ENCODE peak calls at places on chromosomes 4 and X, in seven cellular contexts. One of them, this sample, is unnamed.

GRCh38 chr4:71538528-71538927 is 199.7 kb downstream of the SLC4A4 start:
- DNase-seq in upper lobe of right lung: no peak
- DNase-seq in islet precursor cell: no peak
- DNase-seq in AG08396: no peak
- DNase-seq in RCC 7860: no peak
- DNase-seq in NCI-H774: no peak
- DNase-seq in brain microvascular endothelial cell: no peak
- DNase-seq in this sample: no peak

GRCh38 chrX:119753639-119754257 is 4.6 kb upstream of the SOWAHD start:
- DNase-seq in NCI-H774: peak
- DNase-seq in RCC 7860: peak
- DNase-seq in AG08396: no peak
- DNase-seq in brain microvascular endothelial cell: peak
- DNase-seq in upper lobe of right lung: no peak
- DNase-seq in islet precursor cell: no peak
- DNase-seq in this sample: peak

GRCh38 chr4:116501954-116502353 is 583.4 kb downstream of the TRAM1L1 start:
- DNase-seq in AG08396: no peak
- DNase-seq in upper lobe of right lung: no peak
- DNase-seq in brain microvascular endothelial cell: no peak
- DNase-seq in NCI-H774: no peak
- DNase-seq in RCC 7860: no peak
- DNase-seq in islet precursor cell: peak
- DNase-seq in this sample: no peak

GRCh38 chr4:183861426-183861825 is 43.7 kb upstream of the STOX2 start:
- DNase-seq in brain microvascular endothelial cell: no peak
- DNase-seq in NCI-H774: no peak
- DNase-seq in islet precursor cell: no peak
- DNase-seq in upper lobe of right lung: no peak
- DNase-seq in AG08396: no peak
- DNase-seq in RCC 7860: no peak
- DNase-seq in this sample: no peak

GRCh38 chrX:150146271-150146888 is 208.1 kb upstream of the EOLA2 start:
- DNase-seq in RCC 7860: peak
- DNase-seq in islet precursor cell: peak
- DNase-seq in NCI-H774: no peak
- DNase-seq in brain microvascular endothelial cell: no peak
- DNase-seq in AG08396: no peak
- DNase-seq in upper lobe of right lung: no peak
- DNase-seq in this sample: no peak

GRCh38 chr4:3836802-3837601 is 70.8 kb downstream of the ADRA2C start:
- DNase-seq in islet precursor cell: no peak
- DNase-seq in NCI-H774: no peak
- DNase-seq in upper lobe of right lung: no peak
- DNase-seq in RCC 7860: no peak
- DNase-seq in AG08396: no peak
- DNase-seq in brain microvascular endothelial cell: no peak
- DNase-seq in this sample: peak

GRCh38 chrX:115713465-115713864 is 152.5 kb downstream of the PLS3 start:
- DNase-seq in AG08396: no peak
- DNase-seq in islet precursor cell: no peak
- DNase-seq in upper lobe of right lung: no peak
- DNase-seq in brain microvascular endothelial cell: no peak
- DNase-seq in RCC 7860: no peak
- DNase-seq in NCI-H774: no peak
- DNase-seq in this sample: no peak

GRCh38 chrX:113421432-113421831 is 580.8 kb upstream of the AMOT start:
- DNase-seq in upper lobe of right lung: no peak
- DNase-seq in islet precursor cell: no peak
- DNase-seq in AG08396: no peak
- DNase-seq in brain microvascular endothelial cell: no peak
- DNase-seq in RCC 7860: no peak
- DNase-seq in NCI-H774: no peak
- DNase-seq in this sample: no peak

GRCh38 chr4:79255793-79256192 is 70.1 kb downstream of the NAA11 start:
- DNase-seq in RCC 7860: no peak
- DNase-seq in AG08396: no peak
- DNase-seq in upper lobe of right lung: no peak
- DNase-seq in brain microvascular endothelial cell: no peak
- DNase-seq in islet precursor cell: no peak
- DNase-seq in NCI-H774: no peak
- DNase-seq in this sample: no peak

GRCh38 chr4:1009647-1010521 is 1.5 kb upstream of the FGFRL1 start:
- DNase-seq in upper lobe of right lung: peak
- DNase-seq in brain microvascular endothelial cell: peak
- DNase-seq in NCI-H774: peak
- DNase-seq in RCC 7860: peak
- DNase-seq in AG08396: peak
- DNase-seq in islet precursor cell: peak
- DNase-seq in this sample: no peak

GRCh38 chrX:118755633-118756032 is 28.2 kb downstream of the IL13RA1 start:
- DNase-seq in NCI-H774: no peak
- DNase-seq in upper lobe of right lung: no peak
- DNase-seq in AG08396: no peak
- DNase-seq in RCC 7860: no peak
- DNase-seq in islet precursor cell: no peak
- DNase-seq in brain microvascular endothelial cell: no peak
- DNase-seq in this sample: no peak

GRCh38 chr4:41204400-41204978 is 9.9 kb downstream of the APBB2 start:
- DNase-seq in RCC 7860: peak
- DNase-seq in AG08396: peak
- DNase-seq in upper lobe of right lung: no peak
- DNase-seq in brain microvascular endothelial cell: peak
- DNase-seq in NCI-H774: no peak
- DNase-seq in islet precursor cell: peak
- DNase-seq in this sample: peak

GRCh38 chr4:30854566-30854965 is 134.4 kb downstream of the PCDH7 start:
- DNase-seq in islet precursor cell: no peak
- DNase-seq in upper lobe of right lung: no peak
- DNase-seq in brain microvascular endothelial cell: no peak
- DNase-seq in NCI-H774: no peak
- DNase-seq in RCC 7860: no peak
- DNase-seq in AG08396: no peak
- DNase-seq in this sample: peak

GRCh38 chrX:116317409-116317808 is 119.0 kb upstream of the SLC6A14 start:
- DNase-seq in islet precursor cell: peak
- DNase-seq in AG08396: no peak
- DNase-seq in brain microvascular endothelial cell: peak
- DNase-seq in RCC 7860: no peak
- DNase-seq in NCI-H774: no peak
- DNase-seq in upper lobe of right lung: peak
- DNase-seq in this sample: no peak

GRCh38 chrX:133215747-133216146 is 2.4 kb downstream of the TFDP3 start:
- DNase-seq in upper lobe of right lung: no peak
- DNase-seq in brain microvascular endothelial cell: peak
- DNase-seq in islet precursor cell: no peak
- DNase-seq in RCC 7860: no peak
- DNase-seq in AG08396: peak
- DNase-seq in NCI-H774: no peak
- DNase-seq in this sample: no peak

GRCh38 chr4:169098969-169099685 is 89.1 kb upstream of the CBR4 start:
- DNase-seq in islet precursor cell: no peak
- DNase-seq in brain microvascular endothelial cell: no peak
- DNase-seq in RCC 7860: no peak
- DNase-seq in AG08396: no peak
- DNase-seq in NCI-H774: no peak
- DNase-seq in upper lobe of right lung: no peak
- DNase-seq in this sample: no peak

GRCh38 chrX:40094041-40094899 is 3.5 kb downstream of the BCOR start:
- DNase-seq in AG08396: no peak
- DNase-seq in islet precursor cell: peak
- DNase-seq in NCI-H774: no peak
- DNase-seq in upper lobe of right lung: peak
- DNase-seq in RCC 7860: no peak
- DNase-seq in brain microvascular endothelial cell: no peak
- DNase-seq in this sample: no peak

GRCh38 chr4:86950835-86951525 is 16.2 kb downstream of the AFF1 start:
- DNase-seq in upper lobe of right lung: no peak
- DNase-seq in islet precursor cell: no peak
- DNase-seq in NCI-H774: no peak
- DNase-seq in RCC 7860: no peak
- DNase-seq in brain microvascular endothelial cell: no peak
- DNase-seq in AG08396: no peak
- DNase-seq in this sample: no peak

This sample was measured in HCT116.